ENCODE peak calls at places on chromosomes 4 and X, in seven cellular contexts. M, I, N, V, C, L and G are unnamed samples.

GRCh38 chr4:139606600-139607301 is 50.7 kb upstream of the SETD7 start:
- DNase-seq in M (no peak), I (no peak), N (no peak), V (no peak), C (peak), L (no peak), G (no peak)

GRCh38 chr4:31194823-31195222 is 474.7 kb downstream of the PCDH7 start:
- DNase-seq in M (no peak), I (no peak), N (no peak), V (no peak), C (no peak), L (no peak), G (no peak)

GRCh38 chr4:121989715-121990114 is 37.9 kb upstream of the TRPC3 start:
- DNase-seq in M (no peak), I (no peak), N (no peak), V (no peak), C (no peak), L (no peak), G (no peak)

GRCh38 chr4:173917255-173917960 is 366.1 kb downstream of the FBXO8 start:
- DNase-seq in M (no peak), I (no peak), N (no peak), V (no peak), C (peak), L (no peak), G (no peak)

GRCh38 chr4:180675368-180675675 is 1567.9 kb upstream of the TENM3 start:
- DNase-seq in M (no peak), I (no peak), N (no peak), V (no peak), C (no peak), L (no peak), G (no peak)

GRCh38 chr4:76898385-76898692 is 395 bp upstream of the SOWAHB start:
- DNase-seq in M (no peak), I (no peak), N (no peak), V (no peak), C (no peak), L (no peak), G (no peak)

GRCh38 chrX:129980540-129981206 is 1.8 kb upstream of the BCORL1 start:
- DNase-seq in M (peak), I (no peak), N (peak), V (no peak), C (peak), L (no peak), G (peak)

GRCh38 chr4:104860227-104861123 is 286.2 kb upstream of the TET2 start:
- DNase-seq in M (peak), I (peak), N (peak), V (peak), C (peak), L (peak), G (peak)

GRCh38 chr4:72770708-72771107 is 201.7 kb upstream of the ADAMTS3 start:
- DNase-seq in M (no peak), I (no peak), N (no peak), V (no peak), C (no peak), L (no peak), G (no peak)

GRCh38 chrX:2629316-2630168 is 61.6 kb upstream of the CD99 start:
- DNase-seq in M (peak), I (no peak), N (no peak), V (no peak), C (no peak), L (no peak), G (no peak)

GRCh38 chr4:159966741-159967140 is 863.9 kb downstream of the RAPGEF2 start:
- DNase-seq in M (no peak), I (no peak), N (no peak), V (no peak), C (no peak), L (no peak), G (no peak)

GRCh38 chrX:11953615-11954014 is 184.7 kb upstream of the FRMPD4 start:
- DNase-seq in M (no peak), I (no peak), N (no peak), V (no peak), C (peak), L (no peak), G (no peak)

GRCh38 chr4:66178901-66179300 is 508.6 kb upstream of the EPHA5 start:
- DNase-seq in M (no peak), I (no peak), N (no peak), V (no peak), C (no peak), L (no peak), G (no peak)

GRCh38 chr4:175386776-175387507 is 425.1 kb downstream of the GPM6A start:
- DNase-seq in M (no peak), I (no peak), N (no peak), V (no peak), C (no peak), L (no peak), G (no peak)

GRCh38 chr4:186027405-186027804 is 41.6 kb upstream of the TLR3 start:
- DNase-seq in M (no peak), I (no peak), N (no peak), V (no peak), C (no peak), L (no peak), G (no peak)

GRCh38 chr4:40283413-40283812 is 51.7 kb upstream of the CHRNA9 start:
- DNase-seq in M (no peak), I (no peak), N (no peak), V (no peak), C (no peak), L (no peak), G (no peak)

GRCh38 chrX:5957506-5957905 is 271.2 kb downstream of the NLGN4X start:
- DNase-seq in M (no peak), I (no peak), N (no peak), V (no peak), C (no peak), L (no peak), G (no peak)

GRCh38 chr4:109945056-109945455 is 32.4 kb downstream of the EGF start:
- DNase-seq in M (no peak), I (no peak), N (no peak), V (no peak), C (no peak), L (no peak), G (no peak)

GRCh38 chr4:85639946-85640345 is 165.0 kb downstream of the ARHGAP24 start:
- DNase-seq in M (no peak), I (no peak), N (no peak), V (no peak), C (no peak), L (no peak), G (no peak)